ENCODE peak calls at places on chromosomes 2 and 18, in eight cellular contexts. One of them, this sample, is unnamed. For H3K4me1, the result is how much of the 10 kb centered on the place peaks cover.

GRCh38 chr18:71673498-71673897 is 870.6 kb downstream of the CBLN2 start:
- DNase-seq in ovary: no peak
- DNase-seq in sigmoid colon: no peak
- DNase-seq in pancreas: no peak
- DNase-seq in colonic mucosa: no peak
- DNase-seq in PC-3: no peak
- DNase-seq in thoracic aorta: no peak
- DNase-seq in IMR-90: no peak
- DNase-seq in this sample: no peak

GRCh38 chr18:24296273-24296672 is 101.4 kb downstream of the OSBPL1A start:
- DNase-seq in colonic mucosa: no peak
- DNase-seq in thoracic aorta: no peak
- DNase-seq in PC-3: no peak
- DNase-seq in ovary: no peak
- DNase-seq in sigmoid colon: no peak
- DNase-seq in IMR-90: peak
- DNase-seq in pancreas: no peak
- DNase-seq in this sample: no peak

GRCh38 chr2:172021074-172021931 is 21.6 kb downstream of the METAP1D start:
- DNase-seq in sigmoid colon: no peak
- DNase-seq in thoracic aorta: no peak
- DNase-seq in pancreas: peak
- DNase-seq in ovary: no peak
- DNase-seq in colonic mucosa: no peak
- DNase-seq in PC-3: peak
- DNase-seq in IMR-90: peak
- DNase-seq in this sample: no peak

GRCh38 chr2:100213595-100213994 is 71.2 kb upstream of the AFF3 start:
- DNase-seq in ovary: no peak
- DNase-seq in PC-3: no peak
- DNase-seq in pancreas: peak
- DNase-seq in colonic mucosa: no peak
- DNase-seq in IMR-90: no peak
- DNase-seq in sigmoid colon: peak
- DNase-seq in thoracic aorta: no peak
- DNase-seq in this sample: no peak

GRCh38 chr18:78676622-78677482 is 302.8 kb upstream of the SALL3 start:
- DNase-seq in thoracic aorta: no peak
- DNase-seq in PC-3: no peak
- DNase-seq in IMR-90: no peak
- DNase-seq in sigmoid colon: no peak
- DNase-seq in pancreas: no peak
- DNase-seq in colonic mucosa: no peak
- DNase-seq in ovary: no peak
- DNase-seq in this sample: no peak

GRCh38 chr2:220065581-220065980 is 438.2 kb downstream of the SLC4A3 start:
- DNase-seq in sigmoid colon: no peak
- DNase-seq in PC-3: no peak
- DNase-seq in ovary: no peak
- DNase-seq in IMR-90: peak
- DNase-seq in colonic mucosa: no peak
- DNase-seq in thoracic aorta: no peak
- DNase-seq in pancreas: no peak
- DNase-seq in this sample: no peak

GRCh38 chr18:10131783-10132381 is 218.1 kb downstream of the VAPA start:
- DNase-seq in sigmoid colon: no peak
- DNase-seq in ovary: peak
- DNase-seq in colonic mucosa: no peak
- DNase-seq in PC-3: no peak
- DNase-seq in pancreas: peak
- DNase-seq in thoracic aorta: no peak
- DNase-seq in IMR-90: no peak
- DNase-seq in this sample: peak

GRCh38 chr2:233440314-233440713 is 86.0 kb downstream of the DGKD start:
- DNase-seq in ovary: no peak
- DNase-seq in sigmoid colon: peak
- DNase-seq in thoracic aorta: no peak
- DNase-seq in pancreas: no peak
- DNase-seq in PC-3: no peak
- DNase-seq in colonic mucosa: no peak
- DNase-seq in IMR-90: no peak
- DNase-seq in this sample: no peak

GRCh38 chr2:24731923-24732322 is 61.3 kb downstream of the PTRHD1 start:
- DNase-seq in IMR-90: no peak
- DNase-seq in sigmoid colon: no peak
- DNase-seq in ovary: no peak
- DNase-seq in pancreas: no peak
- DNase-seq in thoracic aorta: no peak
- DNase-seq in colonic mucosa: no peak
- DNase-seq in PC-3: no peak
- DNase-seq in this sample: no peak

GRCh38 chr18:12236141-12236540 is 18.0 kb upstream of the CIDEA start:
- DNase-seq in ovary: no peak
- DNase-seq in thoracic aorta: no peak
- DNase-seq in pancreas: no peak
- DNase-seq in PC-3: no peak
- DNase-seq in sigmoid colon: no peak
- DNase-seq in IMR-90: no peak
- DNase-seq in colonic mucosa: no peak
- DNase-seq in this sample: no peak

GRCh38 chr2:20634430-20635095 is 16.3 kb downstream of the HS1BP3 start:
- DNase-seq in sigmoid colon: peak
- DNase-seq in colonic mucosa: no peak
- DNase-seq in pancreas: no peak
- DNase-seq in thoracic aorta: no peak
- DNase-seq in ovary: no peak
- DNase-seq in PC-3: peak
- DNase-seq in IMR-90: peak
- DNase-seq in this sample: peak

GRCh38 chr2:45184606-45185005 is 175.4 kb upstream of the SIX2 start:
- DNase-seq in ovary: no peak
- DNase-seq in thoracic aorta: no peak
- DNase-seq in colonic mucosa: no peak
- DNase-seq in pancreas: no peak
- DNase-seq in PC-3: peak
- DNase-seq in IMR-90: peak
- DNase-seq in sigmoid colon: no peak
- DNase-seq in this sample: no peak

GRCh38 chr2:236748385-236748784 is 178.8 kb downstream of the ACKR3 start:
- DNase-seq in PC-3: no peak
- DNase-seq in pancreas: no peak
- DNase-seq in ovary: no peak
- DNase-seq in thoracic aorta: no peak
- DNase-seq in colonic mucosa: no peak
- DNase-seq in sigmoid colon: peak
- DNase-seq in IMR-90: no peak
- DNase-seq in this sample: no peak

GRCh38 chr2:241560883-241561474 is 2.4 kb downstream of the BOK start:
- DNase-seq in sigmoid colon: no peak
- DNase-seq in ovary: peak
- DNase-seq in IMR-90: peak
- DNase-seq in thoracic aorta: no peak
- DNase-seq in PC-3: no peak
- DNase-seq in pancreas: no peak
- DNase-seq in colonic mucosa: no peak
- DNase-seq in this sample: peak

GRCh38 chr2:59034791-59035190 is 793.7 kb upstream of the FANCL start:
- DNase-seq in ovary: no peak
- DNase-seq in IMR-90: no peak
- DNase-seq in pancreas: no peak
- DNase-seq in colonic mucosa: no peak
- DNase-seq in sigmoid colon: peak
- DNase-seq in PC-3: no peak
- DNase-seq in thoracic aorta: no peak
- DNase-seq in this sample: no peak

GRCh38 chr2:45640575-45640974 is 10.9 kb upstream of the PRKCE start:
- DNase-seq in sigmoid colon: no peak
- DNase-seq in pancreas: no peak
- DNase-seq in ovary: no peak
- DNase-seq in colonic mucosa: no peak
- DNase-seq in PC-3: no peak
- DNase-seq in thoracic aorta: no peak
- DNase-seq in IMR-90: no peak
- DNase-seq in this sample: no peak

GRCh38 chr2:68710336-68710735 is 24.3 kb upstream of the ARHGAP25 start:
- DNase-seq in thoracic aorta: no peak
- DNase-seq in PC-3: peak
- DNase-seq in sigmoid colon: no peak
- DNase-seq in colonic mucosa: no peak
- DNase-seq in pancreas: no peak
- DNase-seq in ovary: no peak
- DNase-seq in IMR-90: peak
- DNase-seq in this sample: no peak

GRCh38 chr2:222747526-222748160 is 76.2 kb downstream of the MOGAT1 start:
- DNase-seq in colonic mucosa: no peak
- DNase-seq in PC-3: no peak
- DNase-seq in sigmoid colon: no peak
- DNase-seq in pancreas: no peak
- DNase-seq in thoracic aorta: no peak
- DNase-seq in ovary: no peak
- DNase-seq in IMR-90: no peak
- DNase-seq in this sample: no peak

GRCh38 chr2:221500501-221501209 is 71.4 kb downstream of the EPHA4 start:
- DNase-seq in sigmoid colon: no peak
- DNase-seq in PC-3: no peak
- DNase-seq in ovary: no peak
- DNase-seq in IMR-90: no peak
- DNase-seq in colonic mucosa: no peak
- DNase-seq in thoracic aorta: no peak
- DNase-seq in pancreas: no peak
- DNase-seq in this sample: peak

GRCh38 chr2:108573070-108573469 is 38.8 kb downstream of the LIMS1 start:
- DNase-seq in ovary: no peak
- DNase-seq in thoracic aorta: no peak
- DNase-seq in sigmoid colon: no peak
- DNase-seq in PC-3: peak
- DNase-seq in IMR-90: peak
- DNase-seq in pancreas: no peak
- DNase-seq in colonic mucosa: no peak
- DNase-seq in this sample: no peak
- H3K4me1 ChIP-seq in ovary: under half
- H3K4me1 ChIP-seq in thoracic aorta: half or more
- H3K4me1 ChIP-seq in sigmoid colon: half or more
- H3K4me1 ChIP-seq in PC-3: half or more
- H3K4me1 ChIP-seq in IMR-90: under half
- H3K4me1 ChIP-seq in pancreas: under half
- H3K4me1 ChIP-seq in colonic mucosa: under half
- H3K4me1 ChIP-seq in this sample: under half

GRCh38 chr2:106864051-106864450 is 21.9 kb downstream of the ST6GAL2 start:
- DNase-seq in ovary: no peak
- DNase-seq in sigmoid colon: no peak
- DNase-seq in IMR-90: no peak
- DNase-seq in pancreas: no peak
- DNase-seq in PC-3: no peak
- DNase-seq in thoracic aorta: no peak
- DNase-seq in colonic mucosa: no peak
- DNase-seq in this sample: no peak
- TF ChIP-seq CTCF in ovary: no peak
- TF ChIP-seq CTCF in sigmoid colon: no peak
- TF ChIP-seq CTCF in IMR-90: no peak
- TF ChIP-seq CTCF in pancreas: no peak
- TF ChIP-seq CTCF in PC-3: no peak
- TF ChIP-seq CTCF in thoracic aorta: no peak
- TF ChIP-seq CTCF in colonic mucosa: no peak
- TF ChIP-seq CTCF in this sample: no peak

DNA sequence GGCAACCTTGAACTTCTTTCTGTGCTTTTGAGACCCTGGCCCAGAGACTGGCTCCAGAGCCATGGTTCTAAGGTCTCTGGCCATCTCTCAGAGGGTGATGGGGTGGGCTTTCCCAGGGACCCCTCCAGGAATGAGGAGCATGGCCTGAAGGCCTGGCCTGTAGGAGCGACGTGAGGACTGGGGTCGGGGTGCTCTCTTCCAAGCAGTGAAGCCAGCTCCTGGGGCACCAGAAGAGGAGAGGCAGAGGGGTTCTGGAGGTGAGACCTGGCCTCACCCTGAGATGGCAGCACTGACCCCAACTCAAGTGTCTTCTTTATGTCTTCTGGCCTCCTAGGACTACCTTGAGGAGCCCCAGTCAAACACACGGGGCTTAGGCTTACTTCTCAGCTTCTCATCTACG is 214.3 kb downstream of the HDAC4 start:
- DNase-seq in colonic mucosa: no peak
- DNase-seq in sigmoid colon: peak
- DNase-seq in IMR-90: no peak
- DNase-seq in thoracic aorta: no peak
- DNase-seq in ovary: peak
- DNase-seq in PC-3: no peak
- DNase-seq in pancreas: no peak
- DNase-seq in this sample: no peak
- H3K4me1 ChIP-seq in colonic mucosa: under half
- H3K4me1 ChIP-seq in sigmoid colon: under half
- H3K4me1 ChIP-seq in IMR-90: under half
- H3K4me1 ChIP-seq in thoracic aorta: under half
- H3K4me1 ChIP-seq in ovary: under half
- H3K4me1 ChIP-seq in PC-3: under half
- H3K4me1 ChIP-seq in pancreas: under half
- H3K4me1 ChIP-seq in this sample: under half

GRCh38 chr2:200129756-200130462 is 174.5 kb downstream of the MAIP1 start:
- DNase-seq in colonic mucosa: no peak
- DNase-seq in PC-3: peak
- DNase-seq in IMR-90: no peak
- DNase-seq in ovary: no peak
- DNase-seq in thoracic aorta: no peak
- DNase-seq in sigmoid colon: no peak
- DNase-seq in pancreas: no peak
- DNase-seq in this sample: no peak

GRCh38 chr2:200130762-200131166 is 175.4 kb downstream of the MAIP1 start:
- DNase-seq in sigmoid colon: no peak
- DNase-seq in IMR-90: peak
- DNase-seq in pancreas: no peak
- DNase-seq in thoracic aorta: no peak
- DNase-seq in ovary: no peak
- DNase-seq in colonic mucosa: no peak
- DNase-seq in PC-3: peak
- DNase-seq in this sample: no peak

GRCh38 chr2:200125463-200125862 is 170.1 kb downstream of the MAIP1 start:
- DNase-seq in PC-3: no peak
- DNase-seq in IMR-90: no peak
- DNase-seq in pancreas: no peak
- DNase-seq in ovary: no peak
- DNase-seq in thoracic aorta: no peak
- DNase-seq in sigmoid colon: no peak
- DNase-seq in colonic mucosa: peak
- DNase-seq in this sample: no peak

GRCh38 chr2:200131307-200131706 is 175.2 kb upstream of the SPATS2L start:
- DNase-seq in IMR-90: no peak
- DNase-seq in colonic mucosa: no peak
- DNase-seq in PC-3: peak
- DNase-seq in sigmoid colon: no peak
- DNase-seq in ovary: no peak
- DNase-seq in pancreas: no peak
- DNase-seq in thoracic aorta: no peak
- DNase-seq in this sample: no peak

DNA sequence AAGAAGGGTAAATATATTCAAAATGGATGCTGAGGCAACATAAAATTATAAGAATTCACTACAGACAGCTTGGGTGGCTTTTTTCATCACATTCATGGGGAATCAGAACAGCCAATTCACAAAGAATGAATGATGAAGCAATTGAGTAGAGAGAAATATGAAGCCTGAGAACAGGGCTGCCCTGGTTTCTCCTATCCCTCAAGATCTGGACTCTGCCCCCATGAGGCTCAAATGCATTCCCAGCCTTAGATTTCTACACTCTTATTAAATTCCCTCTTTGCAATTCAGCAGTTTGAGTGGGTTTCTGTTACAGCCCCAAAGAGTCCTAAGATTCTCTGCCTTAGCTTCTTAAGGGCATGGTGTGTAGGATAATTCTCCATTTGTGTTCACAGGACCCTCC is 172.5 kb downstream of the MAIP1 start:
- DNase-seq in PC-3: no peak
- DNase-seq in thoracic aorta: no peak
- DNase-seq in pancreas: no peak
- DNase-seq in colonic mucosa: no peak
- DNase-seq in ovary: no peak
- DNase-seq in sigmoid colon: no peak
- DNase-seq in IMR-90: peak
- DNase-seq in this sample: peak
- TF ChIP-seq CTCF in PC-3: no peak
- TF ChIP-seq CTCF in thoracic aorta: no peak
- TF ChIP-seq CTCF in pancreas: no peak
- TF ChIP-seq CTCF in colonic mucosa: no peak
- TF ChIP-seq CTCF in ovary: no peak
- TF ChIP-seq CTCF in sigmoid colon: no peak
- TF ChIP-seq CTCF in IMR-90: peak
- TF ChIP-seq CTCF in this sample: no peak